ENCODE peak calls at places on chromosomes 11 and 22, in nine cellular contexts. T, Z, D, V, K, R, H, I and B are unnamed samples.

GRCh38 chr11:128437137-128437536 is 150.2 kb downstream of the ETS1 start:
- DNase-seq in T (no peak), Z (no peak), D (no peak), V (peak), K (no peak), R (no peak), H (no peak), I (no peak), B (no peak)

GRCh38 chr11:134034496-134035381 is 34.1 kb upstream of the JAM3 start:
- DNase-seq in T (no peak), Z (no peak), D (no peak), V (no peak), K (no peak), R (no peak), H (no peak), I (no peak), B (no peak)

GRCh38 chr11:74948546-74948897 is 369 bp downstream of the XRRA1 start:
- DNase-seq in T (no peak), Z (no peak), D (no peak), V (no peak), K (no peak), R (no peak), H (no peak), I (peak), B (no peak)

GRCh38 chr22:37248251-37248650 is 4.2 kb upstream of the RAC2 start:
- DNase-seq in T (no peak), Z (no peak), D (no peak), V (no peak), K (no peak), R (no peak), H (no peak), I (no peak), B (no peak)

GRCh38 chr22:29617922-29618629 is 14.6 kb downstream of the NF2 start:
- DNase-seq in T (no peak), Z (no peak), D (no peak), V (no peak), K (no peak), R (no peak), H (no peak), I (peak), B (no peak)

GRCh38 chr11:11157201-11157600 is 195.8 kb downstream of the CSNK2A3 start:
- DNase-seq in T (peak), Z (no peak), D (peak), V (peak), K (no peak), R (peak), H (no peak), I (peak), B (peak)

GRCh38 chr11:96235725-96236124 is 107.3 kb downstream of the MAML2 start:
- DNase-seq in T (no peak), Z (no peak), D (no peak), V (no peak), K (no peak), R (no peak), H (no peak), I (no peak), B (no peak)

GRCh38 chr11:73951797-73952196 is 971 bp downstream of the DNAJB13 start:
- DNase-seq in T (no peak), Z (no peak), D (no peak), V (no peak), K (no peak), R (no peak), H (no peak), I (no peak), B (no peak)

GRCh38 chr11:19441752-19442553 is 201.2 kb upstream of the E2F8 start:
- DNase-seq in T (no peak), Z (no peak), D (no peak), V (peak), K (peak), R (no peak), H (no peak), I (peak), B (peak)

GRCh38 chr22:35950262-35950661 is 78.4 kb downstream of the RBFOX2 start:
- DNase-seq in T (no peak), Z (no peak), D (no peak), V (no peak), K (no peak), R (no peak), H (no peak), I (no peak), B (peak)

GRCh38 chr11:122612123-122612824 is 43.2 kb upstream of the UBASH3B start:
- DNase-seq in T (no peak), Z (no peak), D (no peak), V (no peak), K (no peak), R (no peak), H (no peak), I (no peak), B (no peak)

GRCh38 chr22:50302564-50302963 is 4.9 kb downstream of the PLXNB2 start:
- DNase-seq in T (no peak), Z (no peak), D (no peak), V (no peak), K (peak), R (no peak), H (no peak), I (no peak), B (no peak)

GRCh38 chr11:128599729-128600128 is 12.4 kb upstream of the ETS1 start:
- DNase-seq in T (no peak), Z (no peak), D (no peak), V (no peak), K (no peak), R (no peak), H (no peak), I (no peak), B (no peak)

GRCh38 chr11:4683020-4683419 is 14.6 kb downstream of the OR51E2 start:
- DNase-seq in T (no peak), Z (no peak), D (no peak), V (no peak), K (no peak), R (no peak), H (no peak), I (no peak), B (no peak)

GRCh38 chr11:8218409-8218808 is 45.3 kb downstream of the LMO1 start:
- DNase-seq in T (no peak), Z (no peak), D (no peak), V (no peak), K (no peak), R (no peak), H (no peak), I (no peak), B (no peak)

GRCh38 chr22:46542011-46542985 is 4.9 kb upstream of the CELSR1 start:
- DNase-seq in T (peak), Z (peak), D (peak), V (no peak), K (peak), R (peak), H (peak), I (peak), B (peak)

GRCh38 chr11:58921778-58922390 is 17.4 kb upstream of the GLYATL1 start:
- DNase-seq in T (no peak), Z (no peak), D (no peak), V (no peak), K (no peak), R (no peak), H (no peak), I (no peak), B (no peak)

GRCh38 chr11:18701614-18702216 is 3.1 kb downstream of the TMEM86A start:
- DNase-seq in T (no peak), Z (no peak), D (no peak), V (no peak), K (no peak), R (no peak), H (no peak), I (no peak), B (no peak)

GRCh38 chr11:36564376-36565032 is 3.3 kb upstream of the RAG1 start:
- DNase-seq in T (peak), Z (no peak), D (no peak), V (peak), K (no peak), R (peak), H (peak), I (peak), B (peak)

GRCh38 chr22:46049726-46050450 is 72.9 kb upstream of the WNT7B start:
- DNase-seq in T (no peak), Z (peak), D (no peak), V (no peak), K (no peak), R (no peak), H (no peak), I (no peak), B (no peak)

GRCh38 chr22:29109853-29110252 is 37.0 kb downstream of the KREMEN1 start:
- DNase-seq in T (no peak), Z (no peak), D (no peak), V (no peak), K (no peak), R (no peak), H (no peak), I (no peak), B (no peak)

GRCh38 chr11:130469181-130469580 is 20.7 kb downstream of the ADAMTS15 start:
- DNase-seq in T (no peak), Z (no peak), D (no peak), V (no peak), K (no peak), R (no peak), H (no peak), I (no peak), B (no peak)

GRCh38 chr11:74980627-74981026 is 8.1 kb upstream of the NEU3 start:
- DNase-seq in T (no peak), Z (no peak), D (no peak), V (no peak), K (no peak), R (no peak), H (peak), I (no peak), B (no peak)